ENCODE peak calls at places on chromosomes 11 and 22, in ten cellular contexts. H, M, P, K, Z, C, O, V, Y and S are unnamed samples.
A peak's percentile ranks its signal among the peaks of the same experiment; 100 is the strongest.

GRCh38 chr22:26239561-26239960 is 70.3 kb downstream of the SEZ6L start:
- DNase-seq in P (no peak), H (no peak), C (no peak), O (no peak), K (no peak), Z (no peak), V (no peak), M (no peak), Y (no peak), S (no peak)

GRCh38 chr11:34656062-34656720 is 35.3 kb downstream of the EHF start:
- DNase-seq in O (no peak), V (no peak), C (no peak), Z (no peak), H (no peak), Y (no peak), M (no peak), K (no peak), P (peak; percentile 26), S (no peak)

GRCh38 chr11:28176231-28176853 is 68.2 kb downstream of the METTL15 start:
- DNase-seq in K (no peak), Y (no peak), O (no peak), Z (no peak), H (no peak), M (no peak), C (no peak), V (no peak), P (no peak), S (no peak)

GRCh38 chr11:95503047-95503446 is 272.0 kb upstream of the SESN3 start:
- DNase-seq in Z (no peak), M (no peak), H (no peak), P (peak; percentile 64), V (no peak), C (no peak), Y (peak; percentile 36), O (no peak), K (no peak), S (no peak)

GRCh38 chr11:19938051-19938856 is 222.0 kb downstream of the DBX1 start:
- DNase-seq in M (peak; percentile 68), V (no peak), C (no peak), H (no peak), P (peak; percentile 72), Y (no peak), K (peak; percentile 69), O (no peak), Z (peak; percentile 56), S (peak; percentile 27)

GRCh38 chr22:29703595-29704195 is 16.1 kb upstream of the CABP7 start:
- DNase-seq in H (no peak), Z (no peak), Y (no peak), M (no peak), O (no peak), P (no peak), V (no peak), K (no peak), C (no peak), S (no peak)

GRCh38 chr11:15276616-15277015 is 161.9 kb downstream of the INSC start:
- DNase-seq in H (no peak), Y (no peak), M (peak; percentile 28), P (peak; percentile 12), Z (peak; percentile 31), V (no peak), C (no peak), O (no peak), K (peak; percentile 5), S (no peak)

GRCh38 chr22:46069518-46070214 is 80.7 kb upstream of the PPARA start:
- DNase-seq in O (peak; percentile 91), Y (peak; percentile 78), Z (no peak), C (no peak), H (no peak), M (no peak), P (peak; percentile 95), V (peak; percentile 55), K (no peak), S (no peak)

GRCh38 chr22:46390652-46391301 is 55.3 kb downstream of the TRMU start:
- DNase-seq in V (no peak), Z (no peak), O (peak; percentile 42), M (no peak), Y (no peak), K (no peak), P (peak; percentile 69), C (no peak), H (no peak), S (no peak)

GRCh38 chr11:18253778-18254338 is 5.4 kb upstream of the SAA2 start:
- DNase-seq in V (no peak), M (no peak), O (no peak), Y (no peak), Z (no peak), H (no peak), C (no peak), P (no peak), K (no peak), S (no peak)

GRCh38 chr22:27459955-27460354 is 341.6 kb downstream of the MN1 start:
- DNase-seq in Z (no peak), V (no peak), C (no peak), P (no peak), K (no peak), H (no peak), M (no peak), O (no peak), Y (no peak), S (no peak)

GRCh38 chr11:9530901-9531625 is 42.4 kb upstream of the WEE1 start:
- DNase-seq in V (no peak), O (no peak), C (no peak), P (no peak), M (no peak), K (no peak), Y (no peak), Z (no peak), H (no peak), S (no peak)

DNA sequence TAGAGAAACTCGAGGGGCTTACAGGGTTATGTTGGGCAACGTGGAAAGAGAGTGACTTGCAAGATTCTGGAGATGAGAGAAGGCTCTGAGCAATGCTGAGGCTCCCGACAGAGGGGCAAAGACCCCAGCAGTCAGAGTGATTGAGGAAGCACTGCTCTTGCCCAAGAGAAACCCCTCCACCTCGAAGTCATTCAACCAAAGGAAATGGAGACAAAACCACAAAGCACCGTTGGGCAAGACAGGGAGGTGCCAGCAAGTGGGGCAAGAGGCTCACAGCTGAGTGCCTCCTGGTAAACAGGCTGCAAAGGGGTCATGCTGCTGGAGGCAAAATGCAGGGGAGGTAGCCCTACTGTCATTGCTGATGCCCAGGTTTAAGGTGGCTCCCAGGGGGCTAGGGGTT is 17.9 kb upstream of the MYH9 start:
- DNase-seq in V (no peak), Z (no peak), M (no peak), H (peak; percentile 47), O (peak; percentile 72), P (peak; percentile 57), K (no peak), C (no peak), Y (no peak), S (peak; percentile 46)
- TF ChIP-seq CTCF in V (no peak), Z (no peak), M (no peak), H (no peak), O (no peak), P (no peak), K (no peak), C (no peak), Y (no peak), S (no peak)

DNA sequence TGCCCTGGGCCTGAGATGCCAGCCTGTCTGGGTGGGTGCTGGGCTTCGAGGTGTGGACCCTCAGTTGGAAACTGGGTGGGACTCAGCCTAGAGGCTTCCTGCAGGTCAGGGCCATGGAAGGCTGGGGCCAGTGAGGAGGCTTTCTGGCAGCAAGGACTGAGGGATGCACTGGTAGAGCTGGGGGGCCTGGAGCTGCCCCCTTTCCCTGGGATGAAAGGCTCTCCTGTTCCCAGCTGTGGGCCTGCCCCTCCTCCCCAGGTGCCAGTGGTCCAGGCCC is 2.5 kb downstream of the SEPTIN5 start:
- DNase-seq in V (no peak), P (no peak), C (no peak), K (no peak), O (no peak), M (no peak), H (no peak), Z (no peak), Y (no peak), S (no peak)
- TF ChIP-seq CTCF in V (no peak), P (no peak), C (no peak), K (no peak), O (no peak), M (no peak), H (no peak), Z (no peak), Y (no peak), S (no peak)

GRCh38 chr11:70948855-70949551 is 303.4 kb downstream of the SHANK2 start:
- DNase-seq in Z (no peak), C (no peak), M (no peak), P (no peak), K (no peak), Y (no peak), O (no peak), H (no peak), V (no peak), S (no peak)

GRCh38 chr11:70948416-70948815 is 304.0 kb downstream of the SHANK2 start:
- DNase-seq in Y (no peak), K (no peak), C (no peak), P (no peak), M (no peak), H (no peak), O (no peak), V (no peak), Z (no peak), S (no peak)

GRCh38 chr11:70953720-70954119 is 298.7 kb downstream of the SHANK2 start:
- DNase-seq in Z (no peak), K (no peak), H (no peak), V (no peak), M (no peak), O (no peak), C (no peak), Y (no peak), P (no peak), S (no peak)

GRCh38 chr11:70952171-70952570 is 300.2 kb downstream of the SHANK2 start:
- DNase-seq in O (no peak), M (no peak), V (no peak), C (no peak), Y (no peak), Z (no peak), K (no peak), H (no peak), P (no peak), S (no peak)

DNA sequence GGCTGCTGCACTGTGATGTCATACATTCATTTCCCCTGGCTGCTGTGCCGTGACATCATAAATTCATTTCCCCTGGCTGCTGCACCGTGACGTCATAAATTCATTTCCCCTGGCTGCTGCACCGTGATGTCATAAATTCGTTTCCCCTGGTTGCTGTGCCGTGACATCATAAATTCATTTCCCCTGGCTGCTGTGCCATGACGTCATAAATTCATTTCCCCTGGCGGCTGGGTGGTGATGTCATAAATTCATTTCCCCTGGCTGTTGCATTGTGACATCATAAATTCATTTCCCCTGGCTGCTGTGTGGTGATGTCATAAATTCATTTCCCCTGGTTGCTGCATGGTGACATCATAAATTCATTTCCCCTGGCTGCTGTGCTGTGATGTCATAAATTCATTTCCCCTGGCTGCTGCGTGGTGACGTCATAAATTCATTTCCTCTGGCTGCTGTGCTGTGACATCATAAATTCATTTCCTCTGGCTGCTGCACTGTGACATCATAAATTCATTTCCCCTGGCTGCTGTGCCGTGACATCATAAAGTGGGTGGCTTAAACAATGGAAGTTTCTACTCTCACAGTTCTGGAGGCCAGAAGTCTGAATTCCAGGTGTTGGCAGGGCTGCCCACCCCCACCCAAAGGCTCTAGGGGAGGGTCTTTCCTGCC is 301.1 kb downstream of the SHANK2 start:
- DNase-seq in O (no peak), V (no peak), H (no peak), P (no peak), Y (no peak), M (no peak), Z (no peak), K (no peak), C (no peak), S (no peak)
- TF ChIP-seq CTCF in O (no peak), V (no peak), H (no peak), P (no peak), Y (no peak), M (no peak), Z (no peak), K (no peak), C (no peak), S (no peak)

GRCh38 chr22:37331811-37332536 is 49.7 kb downstream of the CYTH4 start:
- DNase-seq in K (no peak), C (no peak), V (no peak), Y (no peak), P (no peak), Z (no peak), O (no peak), M (no peak), H (no peak), S (no peak)
- TF ChIP-seq CTCF in K (no peak), C (no peak), V (no peak), Y (no peak), P (peak; percentile 12), Z (no peak), O (no peak), M (no peak), H (no peak), S (no peak)